ENCODE peak calls at places on chromosomes 11 and 22, in eight cellular contexts. C is HFFc6, L is HCT116, X is fibroblast of pulmonary artery, D is right atrium auricular region, Z is psoas muscle, T is tibial nerve, F is neural crest cell. O is an unnamed sample.

GRCh38 chr11:117830072-117830471 is 5.5 kb upstream of the FXYD2 start:
- DNase-seq in C (no peak), L (no peak), X (no peak), D (no peak), Z (no peak), T (no peak), F (no peak), O (no peak)

GRCh38 chr22:39989633-39990032 is 5.1 kb upstream of the FAM83F start:
- DNase-seq in C (no peak), L (no peak), X (no peak), D (no peak), Z (no peak), T (no peak), F (no peak), O (no peak)

GRCh38 chr11:7208391-7208790 is 43.3 kb upstream of the SYT9 start:
- DNase-seq in C (no peak), L (no peak), X (no peak), D (no peak), Z (no peak), T (no peak), F (no peak), O (no peak)

GRCh38 chr11:74004046-74004693 is 4.7 kb downstream of the UCP3 start:
- DNase-seq in C (no peak), L (no peak), X (no peak), D (no peak), Z (no peak), T (no peak), F (no peak), O (no peak)

GRCh38 chr11:128854801-128855200 is 12.3 kb downstream of the KCNJ1 start:
- DNase-seq in C (no peak), L (no peak), X (no peak), D (no peak), Z (no peak), T (no peak), F (no peak), O (no peak)

GRCh38 chr11:12120031-12121008 is 9.9 kb downstream of the MICAL2 start:
- DNase-seq in C (no peak), L (no peak), X (peak; percentile 71), D (no peak), Z (no peak), T (no peak), F (no peak), O (no peak)

GRCh38 chr11:95359756-95360155 is 128.8 kb upstream of the SESN3 start:
- DNase-seq in C (no peak), L (no peak), X (no peak), D (no peak), Z (no peak), T (no peak), F (no peak), O (no peak)

GRCh38 chr11:35214792-35215193 is 75.8 kb downstream of the CD44 start:
- DNase-seq in C (peak; percentile 91), L (peak; percentile 74), X (peak; percentile 85), D (no peak), Z (no peak), T (no peak), F (no peak), O (no peak)

GRCh38 chr11:67113231-67113721 is 5.8 kb upstream of the KDM2A start:
- DNase-seq in C (no peak), L (no peak), X (no peak), D (no peak), Z (no peak), T (no peak), F (no peak), O (no peak)

GRCh38 chr11:110289472-110289871 is 6.9 kb downstream of the RDX start:
- DNase-seq in C (no peak), L (no peak), X (no peak), D (no peak), Z (no peak), T (no peak), F (no peak), O (no peak)

GRCh38 chr22:48495751-48496080 is 1332.0 kb downstream of the BRD1 start:
- DNase-seq in C (no peak), L (no peak), X (no peak), D (no peak), Z (no peak), T (no peak), F (no peak), O (no peak)

GRCh38 chr11:9203715-9204311 is 61.3 kb downstream of the DENND5A start:
- DNase-seq in C (no peak), L (no peak), X (no peak), D (no peak), Z (no peak), T (no peak), F (no peak), O (no peak)

GRCh38 chr22:21972293-21972779 is 10.3 kb downstream of the TOP3B start:
- DNase-seq in C (no peak), L (no peak), X (peak; percentile 36), D (no peak), Z (peak; percentile 47), T (no peak), F (peak; percentile 70), O (no peak)

GRCh38 chr11:112731538-112731937 is 229.7 kb upstream of the NCAM1 start:
- DNase-seq in C (no peak), L (no peak), X (no peak), D (no peak), Z (no peak), T (no peak), F (no peak), O (no peak)

GRCh38 chr22:19745155-19746133 is 15.1 kb upstream of the TBX1 start:
- DNase-seq in C (no peak), L (no peak), X (no peak), D (peak; percentile 66), Z (peak; percentile 91), T (no peak), F (no peak), O (no peak)

GRCh38 chr11:94866231-94866827 is 98.2 kb downstream of the AMOTL1 start:
- DNase-seq in C (no peak), L (no peak), X (no peak), D (no peak), Z (no peak), T (no peak), F (no peak), O (no peak)

GRCh38 chr22:26800858-26801257 is 143.5 kb downstream of the MIAT start:
- DNase-seq in C (peak; percentile 8), L (no peak), X (no peak), D (no peak), Z (no peak), T (no peak), F (no peak), O (no peak)

GRCh38 chr11:23399995-23400394 is 539.7 kb upstream of the CCDC179 start:
- DNase-seq in C (no peak), L (no peak), X (no peak), D (no peak), Z (no peak), T (no peak), F (no peak), O (no peak)

GRCh38 chr11:71311176-71311925 is 59.0 kb upstream of the SHANK2 start:
- DNase-seq in C (no peak), L (no peak), X (no peak), D (peak; percentile 34), Z (no peak), T (no peak), F (no peak), O (peak; percentile 34)

DNA sequence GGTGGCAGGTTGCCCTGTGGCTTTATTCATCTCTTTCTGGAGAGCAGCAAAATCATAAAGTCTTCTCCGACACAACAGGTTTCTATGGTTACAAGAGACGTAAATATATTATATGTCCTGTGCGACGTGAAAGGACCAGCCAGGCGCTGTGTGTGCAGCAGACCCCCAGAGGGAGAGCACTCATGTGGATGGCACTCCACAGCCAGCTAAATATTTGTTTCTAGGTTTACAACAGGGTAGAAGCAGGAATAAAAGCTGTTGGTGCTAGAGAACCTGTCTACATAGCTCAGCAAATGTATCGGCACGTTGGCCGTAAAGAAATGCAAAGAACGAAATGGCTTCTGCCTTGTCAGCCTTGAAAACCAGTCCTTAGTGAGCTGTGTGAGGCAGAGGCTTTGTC is 133.8 kb upstream of the PITPNB start:
- DNase-seq in C (no peak), L (no peak), X (no peak), D (no peak), Z (no peak), T (no peak), F (no peak), O (no peak)
- TF ChIP-seq CTCF in C (no peak), L (no peak), X (no peak), D (no peak), Z (no peak), T (no peak), F (no peak), O (peak; percentile 32)

GRCh38 chr11:100930185-100930778 is 199.3 kb downstream of the PGR start:
- DNase-seq in C (peak; percentile 67), L (peak; percentile 47), X (peak; percentile 84), D (no peak), Z (no peak), T (no peak), F (no peak), O (no peak)

GRCh38 chr11:100929377-100929776 is 200.2 kb downstream of the PGR start:
- DNase-seq in C (peak; percentile 56), L (no peak), X (peak; percentile 52), D (no peak), Z (no peak), T (no peak), F (no peak), O (no peak)

GRCh38 chr11:100936781-100937180 is 192.8 kb downstream of the PGR start:
- DNase-seq in C (no peak), L (no peak), X (no peak), D (no peak), Z (no peak), T (no peak), F (no peak), O (no peak)

GRCh38 chr11:100928426-100928825 is 201.2 kb downstream of the PGR start:
- DNase-seq in C (no peak), L (no peak), X (no peak), D (no peak), Z (no peak), T (no peak), F (no peak), O (no peak)

GRCh38 chr11:100932474-100933100 is 197.0 kb downstream of the PGR start:
- DNase-seq in C (peak; percentile 40), L (peak; percentile 26), X (peak; percentile 63), D (no peak), Z (no peak), T (no peak), F (no peak), O (no peak)
- TF ChIP-seq CTCF in C (peak; percentile 79), L (peak; percentile 33), X (peak; percentile 49), D (peak; percentile 58), Z (peak; percentile 24), T (peak; percentile 59), F (peak; percentile 66), O (peak; percentile 70)

DNA sequence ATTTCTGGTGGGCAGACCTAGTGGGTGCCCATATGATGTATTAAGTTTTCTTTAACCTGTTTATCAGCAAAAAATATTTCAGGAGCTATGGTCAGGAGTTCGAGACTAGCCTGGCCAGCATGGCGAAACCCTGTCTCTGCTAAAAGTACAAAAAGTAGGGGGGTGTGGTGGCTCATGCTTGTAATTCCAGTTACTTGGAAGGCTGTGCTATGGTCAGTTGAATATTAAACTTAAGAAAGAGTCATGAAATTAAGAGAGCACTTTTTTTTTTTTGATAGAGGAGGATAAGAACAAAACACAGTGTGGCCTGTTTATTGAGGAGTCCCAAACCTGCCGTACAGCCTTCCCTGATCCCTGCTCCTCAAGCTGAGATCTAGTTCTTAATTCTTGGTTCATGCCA is 29.8 kb downstream of the OR6Q1 start:
- DNase-seq in C (no peak), L (no peak), X (no peak), D (no peak), Z (no peak), T (no peak), F (no peak), O (no peak)
- TF ChIP-seq CTCF in C (no peak), L (no peak), X (no peak), D (no peak), Z (no peak), T (no peak), F (no peak), O (no peak)

GRCh38 chr11:131070365-131070764 is 154.1 kb upstream of the SNX19 start:
- DNase-seq in C (no peak), L (no peak), X (no peak), D (no peak), Z (no peak), T (no peak), F (no peak), O (no peak)
- TF ChIP-seq CTCF in C (peak; percentile 22), L (no peak), X (no peak), D (no peak), Z (no peak), T (no peak), F (no peak), O (peak; percentile 19)